ENCODE peak calls at places on chromosome 21, in six cellular contexts. R, X, A, J, S and Y are unnamed samples.

GRCh38 chr21:43269461-43269860 is 100.7 kb downstream of the CRYAA start:
- DNase-seq in R (no peak), X (peak; percentile 23), A (no peak), J (no peak), S (no peak), Y (no peak)

GRCh38 chr21:28473530-28474225 is 519.0 kb downstream of the LTN1 start:
- DNase-seq in R (no peak), X (no peak), A (no peak), J (peak; percentile 6), S (no peak), Y (no peak)

GRCh38 chr21:18041012-18041411 is 203.6 kb upstream of the CHODL start:
- DNase-seq in R (no peak), X (peak; percentile 50), A (peak; percentile 0), J (peak; percentile 56), S (no peak), Y (peak; percentile 37)

GRCh38 chr21:31659286-31660133 is at the start of gene SOD1:
- DNase-seq in R (peak; percentile 95), X (peak; percentile 95), A (peak; percentile 90), J (peak; percentile 94), S (peak; percentile 76), Y (peak; percentile 93)

GRCh38 chr21:43277481-43278351 is 108.9 kb downstream of the CRYAA start:
- DNase-seq in R (no peak), X (no peak), A (no peak), J (peak; percentile 80), S (no peak), Y (no peak)

GRCh38 chr21:42571391-42572150 is 57.9 kb downstream of the SLC37A1 start:
- DNase-seq in R (no peak), X (no peak), A (no peak), J (no peak), S (no peak), Y (no peak)

GRCh38 chr21:29606613-29607012 is 307.9 kb downstream of the BACH1 start:
- DNase-seq in R (no peak), X (no peak), A (no peak), J (no peak), S (no peak), Y (no peak)

GRCh38 chr21:14566889-14567288 is 20.8 kb upstream of the SAMSN1 start:
- DNase-seq in R (no peak), X (no peak), A (no peak), J (no peak), S (no peak), Y (no peak)

GRCh38 chr21:32916522-32917099 is 109.1 kb upstream of the OLIG2 start:
- DNase-seq in R (no peak), X (peak; percentile 39), A (peak; percentile 9), J (no peak), S (no peak), Y (peak; percentile 28)

GRCh38 chr21:35637431-35637830 is 422.9 kb downstream of the SETD4 start:
- DNase-seq in R (peak; percentile 38), X (peak; percentile 73), A (no peak), J (no peak), S (no peak), Y (no peak)

GRCh38 chr21:16072692-16073091 is 342.9 kb downstream of the USP25 start:
- DNase-seq in R (no peak), X (peak; percentile 67), A (no peak), J (no peak), S (peak; percentile 68), Y (no peak)

GRCh38 chr21:39564200-39564599 is 48.5 kb upstream of the B3GALT5 start:
- DNase-seq in R (peak; percentile 72), X (no peak), A (no peak), J (no peak), S (no peak), Y (no peak)

GRCh38 chr21:26961704-26962103 is 5.2 kb downstream of the ADAMTS5 start:
- DNase-seq in R (no peak), X (peak; percentile 28), A (no peak), J (no peak), S (no peak), Y (no peak)

GRCh38 chr21:46217511-46218196 is 10.9 kb downstream of the LSS start:
- DNase-seq in R (no peak), X (no peak), A (no peak), J (no peak), S (no peak), Y (no peak)

GRCh38 chr21:17402885-17403477 is 109.9 kb upstream of the CXADR start:
- DNase-seq in R (no peak), X (no peak), A (no peak), J (no peak), S (no peak), Y (no peak)

GRCh38 chr21:16193758-16194606 is 464.2 kb downstream of the USP25 start:
- DNase-seq in R (peak; percentile 31), X (peak; percentile 35), A (peak; percentile 81), J (peak; percentile 71), S (peak; percentile 60), Y (peak; percentile 57)

GRCh38 chr21:27407296-27407695 is 440.4 kb upstream of the ADAMTS5 start:
- DNase-seq in R (no peak), X (no peak), A (no peak), J (no peak), S (no peak), Y (no peak)

GRCh38 chr21:17051054-17051453 is 461.8 kb upstream of the CXADR start:
- DNase-seq in R (no peak), X (no peak), A (no peak), J (peak; percentile 9), S (no peak), Y (no peak)

GRCh38 chr21:26565105-26565504 is 8.0 kb downstream of the CYYR1 start:
- DNase-seq in R (no peak), X (no peak), A (no peak), J (no peak), S (no peak), Y (no peak)

GRCh38 chr21:31557956-31558838 is 101.3 kb upstream of the SOD1 start:
- DNase-seq in R (no peak), X (peak; percentile 8), A (no peak), J (no peak), S (no peak), Y (peak; percentile 14)

GRCh38 chr21:31991356-31992331 is 118.8 kb downstream of the HUNK start:
- DNase-seq in R (no peak), X (no peak), A (no peak), J (no peak), S (no peak), Y (no peak)

GRCh38 chr21:32298658-32299081 is at the start of gene MRAP:
- DNase-seq in R (no peak), X (no peak), A (no peak), J (no peak), S (no peak), Y (no peak)

GRCh38 chr21:15004721-15005370 is 60.0 kb downstream of the NRIP1 start:
- DNase-seq in R (no peak), X (no peak), A (no peak), J (no peak), S (no peak), Y (no peak)

GRCh38 chr21:32427958-32428623 is 15.6 kb downstream of the EVA1C start:
- DNase-seq in R (no peak), X (no peak), A (no peak), J (no peak), S (no peak), Y (no peak)

DNA sequence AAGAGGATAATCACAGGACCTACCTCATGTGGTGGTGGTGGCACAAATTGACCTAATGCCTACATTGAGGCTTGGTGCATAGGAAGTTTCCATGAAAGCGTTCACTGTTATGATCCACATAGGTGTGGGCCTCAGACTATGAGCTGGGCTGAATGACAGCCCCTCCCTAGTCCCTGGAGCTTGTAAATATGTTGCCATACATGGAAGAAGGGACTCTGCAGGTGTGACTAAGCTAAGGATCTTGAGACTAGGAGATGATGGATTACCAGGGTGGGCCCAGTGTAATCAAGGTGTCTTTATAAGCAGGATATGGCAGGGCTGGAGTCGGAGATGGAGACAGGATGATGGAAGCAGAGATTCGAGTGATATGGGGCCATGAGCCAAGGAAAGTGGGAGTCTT is 31.0 kb upstream of the KCNE1 start:
- DNase-seq in R (no peak), X (no peak), A (no peak), J (no peak), S (no peak), Y (no peak)
- H3K4me3 ChIP-seq in R (no peak overlapping the region), X (no peak overlapping the region), A (no peak overlapping the region), J (no peak overlapping the region), S (no peak overlapping the region), Y (no peak overlapping the region)

DNA sequence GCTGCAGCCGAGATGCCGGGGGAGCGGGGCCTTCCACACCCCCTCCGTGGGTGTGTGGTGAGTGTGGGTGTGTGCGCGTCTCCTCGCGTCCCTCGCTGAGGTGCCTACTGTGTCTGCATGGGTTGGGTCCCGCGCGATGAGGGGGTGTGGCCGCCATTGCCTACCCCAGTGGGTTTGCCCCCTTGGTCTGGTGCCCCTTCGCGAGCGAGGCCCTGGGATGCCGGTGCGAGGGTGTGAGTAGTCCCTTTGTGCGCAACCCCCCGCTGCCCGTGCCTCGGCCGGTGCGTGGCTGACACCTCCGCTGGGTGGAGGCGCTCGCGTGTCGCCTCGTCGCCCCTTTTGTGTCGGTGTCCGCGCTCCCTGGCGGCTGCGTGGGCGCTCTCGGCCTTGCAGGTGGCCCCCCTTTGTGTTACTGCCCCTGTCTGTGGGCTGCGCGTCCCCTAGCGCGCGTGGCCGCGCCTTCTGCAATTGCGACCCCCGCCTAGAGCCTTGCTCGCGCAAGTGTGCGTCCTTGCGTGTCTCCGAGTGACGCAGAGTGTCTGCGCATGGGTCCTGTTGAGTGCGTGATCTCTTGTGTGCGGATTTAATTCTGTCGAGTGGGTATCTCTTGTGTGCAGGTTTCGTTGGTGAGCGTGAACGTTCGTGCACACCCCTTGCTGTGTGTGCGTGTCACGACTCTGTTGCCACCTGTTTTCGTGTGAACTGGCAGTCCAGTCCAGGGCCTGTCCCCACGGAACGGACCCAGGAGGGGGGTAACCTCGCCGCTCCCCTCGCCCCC is 552 bp downstream of the TTC3 start:
- DNase-seq in R (peak; percentile 53), X (peak; percentile 33), A (peak; percentile 14), J (peak; percentile 28), S (no peak), Y (no peak)
- TF ChIP-seq CTCF in R (no peak), X (peak; percentile 30), A (no peak), J (peak; percentile 9), S (no peak), Y (no peak)

DNA sequence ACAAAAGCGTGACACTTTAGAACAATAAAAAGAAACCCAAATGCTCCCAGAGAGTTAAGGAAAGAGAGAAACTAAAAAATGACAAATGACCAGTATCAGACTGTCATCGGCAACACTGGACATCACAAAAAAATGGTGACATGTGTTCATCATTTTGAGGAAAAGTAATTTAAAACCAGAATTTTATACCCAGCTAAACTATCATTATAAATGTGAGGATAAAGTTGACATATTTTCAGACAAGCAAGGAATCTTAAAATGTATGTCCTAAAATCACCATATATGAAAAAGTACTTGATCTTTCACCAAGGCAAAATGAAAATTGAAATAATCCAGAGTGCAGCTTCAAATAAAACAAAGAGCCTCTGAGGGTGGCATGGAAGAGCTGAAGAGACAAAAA is 1.3 kb upstream of the KRTAP10-11 start:
- DNase-seq in R (no peak), X (no peak), A (no peak), J (no peak), S (no peak), Y (no peak)
- H3K9me3 ChIP-seq in R (no peaks in the 10 kb centered on the region), X (no peaks in the 10 kb centered on the region), A (peaks cover 9% of the 10 kb centered on the region), J (no peaks in the 10 kb centered on the region), S (peaks cover 43% of the 10 kb centered on the region), Y (peaks cover 13% of the 10 kb centered on the region)

GRCh38 chr21:41316200-41316599 is 401 bp upstream of the FAM3B start:
- DNase-seq in R (peak; percentile 34), X (no peak), A (no peak), J (no peak), S (no peak), Y (no peak)
- H3K4me3 ChIP-seq in R (peak overlapping the region; percentile 59), X (peak overlapping the region; percentile 40), A (no peak overlapping the region), J (peak overlapping the region; percentile 28), S (no peak overlapping the region), Y (peak overlapping the region; percentile 52)